ENCODE peak calls at places on chromosomes 2 and 18, in eight cellular contexts. One of them, this sample, is unnamed.

GRCh38 chr18:7514796-7515440 is 52.2 kb upstream of the PTPRM start:
- DNase-seq in fibroblast of the aortic adventitia: no peak
- DNase-seq in breast epithelium: no peak
- DNase-seq in caudate nucleus: no peak
- DNase-seq in esophagus muscularis mucosa: no peak
- DNase-seq in KBM-7: no peak
- DNase-seq in EL: no peak
- DNase-seq in KG1: no peak
- DNase-seq in this sample: no peak

GRCh38 chr2:71358931-71359671 is 27.5 kb downstream of the ZNF638 start:
- DNase-seq in fibroblast of the aortic adventitia: peak
- DNase-seq in breast epithelium: no peak
- DNase-seq in caudate nucleus: no peak
- DNase-seq in esophagus muscularis mucosa: no peak
- DNase-seq in KBM-7: no peak
- DNase-seq in EL: peak
- DNase-seq in KG1: no peak
- DNase-seq in this sample: no peak

GRCh38 chr2:218149865-218150264 is 16.9 kb downstream of the CXCR1 start:
- DNase-seq in fibroblast of the aortic adventitia: no peak
- DNase-seq in breast epithelium: no peak
- DNase-seq in caudate nucleus: no peak
- DNase-seq in esophagus muscularis mucosa: no peak
- DNase-seq in KBM-7: peak
- DNase-seq in EL: no peak
- DNase-seq in KG1: no peak
- DNase-seq in this sample: no peak

GRCh38 chr18:78740876-78741275 is 238.7 kb upstream of the SALL3 start:
- DNase-seq in fibroblast of the aortic adventitia: no peak
- DNase-seq in breast epithelium: no peak
- DNase-seq in caudate nucleus: no peak
- DNase-seq in esophagus muscularis mucosa: no peak
- DNase-seq in KBM-7: no peak
- DNase-seq in EL: no peak
- DNase-seq in KG1: no peak
- DNase-seq in this sample: no peak

GRCh38 chr2:121662651-121663050 is 13.4 kb upstream of the CLASP1 start:
- DNase-seq in fibroblast of the aortic adventitia: no peak
- DNase-seq in breast epithelium: no peak
- DNase-seq in caudate nucleus: no peak
- DNase-seq in esophagus muscularis mucosa: no peak
- DNase-seq in KBM-7: no peak
- DNase-seq in EL: no peak
- DNase-seq in KG1: no peak
- DNase-seq in this sample: no peak

GRCh38 chr2:66105354-66105753 is 329.6 kb upstream of the MEIS1 start:
- DNase-seq in fibroblast of the aortic adventitia: no peak
- DNase-seq in breast epithelium: no peak
- DNase-seq in caudate nucleus: no peak
- DNase-seq in esophagus muscularis mucosa: no peak
- DNase-seq in KBM-7: no peak
- DNase-seq in EL: no peak
- DNase-seq in KG1: no peak
- DNase-seq in this sample: no peak

GRCh38 chr2:230441188-230441897 is 25.3 kb downstream of the SP100 start:
- DNase-seq in fibroblast of the aortic adventitia: peak
- DNase-seq in breast epithelium: peak
- DNase-seq in caudate nucleus: no peak
- DNase-seq in esophagus muscularis mucosa: no peak
- DNase-seq in KBM-7: no peak
- DNase-seq in EL: no peak
- DNase-seq in KG1: peak
- DNase-seq in this sample: peak

GRCh38 chr18:50193796-50194622 is 938 bp downstream of the MYO5B start:
- DNase-seq in fibroblast of the aortic adventitia: no peak
- DNase-seq in breast epithelium: peak
- DNase-seq in caudate nucleus: no peak
- DNase-seq in esophagus muscularis mucosa: no peak
- DNase-seq in KBM-7: no peak
- DNase-seq in EL: no peak
- DNase-seq in KG1: no peak
- DNase-seq in this sample: no peak

GRCh38 chr2:173193925-173194324 is 118.3 kb downstream of the MAP3K20 start:
- DNase-seq in fibroblast of the aortic adventitia: no peak
- DNase-seq in breast epithelium: no peak
- DNase-seq in caudate nucleus: no peak
- DNase-seq in esophagus muscularis mucosa: no peak
- DNase-seq in KBM-7: no peak
- DNase-seq in EL: peak
- DNase-seq in KG1: no peak
- DNase-seq in this sample: no peak

GRCh38 chr18:77056399-77057015 is 76.1 kb downstream of the MBP start:
- DNase-seq in fibroblast of the aortic adventitia: peak
- DNase-seq in breast epithelium: no peak
- DNase-seq in caudate nucleus: no peak
- DNase-seq in esophagus muscularis mucosa: no peak
- DNase-seq in KBM-7: peak
- DNase-seq in EL: no peak
- DNase-seq in KG1: no peak
- DNase-seq in this sample: no peak

GRCh38 chr2:40716879-40717278 is 265.0 kb upstream of the SLC8A1 start:
- DNase-seq in fibroblast of the aortic adventitia: peak
- DNase-seq in breast epithelium: no peak
- DNase-seq in caudate nucleus: no peak
- DNase-seq in esophagus muscularis mucosa: no peak
- DNase-seq in KBM-7: no peak
- DNase-seq in EL: peak
- DNase-seq in KG1: no peak
- DNase-seq in this sample: no peak

GRCh38 chr18:10851824-10852225 is 297.5 kb downstream of the PIEZO2 start:
- DNase-seq in fibroblast of the aortic adventitia: peak
- DNase-seq in breast epithelium: no peak
- DNase-seq in caudate nucleus: no peak
- DNase-seq in esophagus muscularis mucosa: no peak
- DNase-seq in KBM-7: peak
- DNase-seq in EL: peak
- DNase-seq in KG1: peak
- DNase-seq in this sample: peak

GRCh38 chr18:46754661-46755292 is 2.1 kb downstream of the ST8SIA5 start:
- DNase-seq in fibroblast of the aortic adventitia: no peak
- DNase-seq in breast epithelium: no peak
- DNase-seq in caudate nucleus: no peak
- DNase-seq in esophagus muscularis mucosa: no peak
- DNase-seq in KBM-7: no peak
- DNase-seq in EL: no peak
- DNase-seq in KG1: no peak
- DNase-seq in this sample: no peak

GRCh38 chr2:190113000-190113399 is 50.5 kb upstream of the MSTN start:
- DNase-seq in fibroblast of the aortic adventitia: no peak
- DNase-seq in breast epithelium: no peak
- DNase-seq in caudate nucleus: no peak
- DNase-seq in esophagus muscularis mucosa: no peak
- DNase-seq in KBM-7: no peak
- DNase-seq in EL: no peak
- DNase-seq in KG1: no peak
- DNase-seq in this sample: no peak

GRCh38 chr2:159285929-159286708 is at the start of gene WDSUB1:
- DNase-seq in fibroblast of the aortic adventitia: peak
- DNase-seq in breast epithelium: peak
- DNase-seq in caudate nucleus: no peak
- DNase-seq in esophagus muscularis mucosa: peak
- DNase-seq in KBM-7: peak
- DNase-seq in EL: peak
- DNase-seq in KG1: peak
- DNase-seq in this sample: no peak

GRCh38 chr2:234136461-234136860 is 86.0 kb downstream of the SPP2 start:
- DNase-seq in fibroblast of the aortic adventitia: no peak
- DNase-seq in breast epithelium: no peak
- DNase-seq in caudate nucleus: no peak
- DNase-seq in esophagus muscularis mucosa: no peak
- DNase-seq in KBM-7: no peak
- DNase-seq in EL: no peak
- DNase-seq in KG1: no peak
- DNase-seq in this sample: peak

GRCh38 chr2:230262246-230262645 is 36.7 kb downstream of the SP140 start:
- DNase-seq in fibroblast of the aortic adventitia: no peak
- DNase-seq in breast epithelium: no peak
- DNase-seq in caudate nucleus: no peak
- DNase-seq in esophagus muscularis mucosa: no peak
- DNase-seq in KBM-7: no peak
- DNase-seq in EL: no peak
- DNase-seq in KG1: no peak
- DNase-seq in this sample: no peak

GRCh38 chr18:63236417-63236816 is 83.2 kb downstream of the BCL2 start:
- DNase-seq in fibroblast of the aortic adventitia: no peak
- DNase-seq in breast epithelium: no peak
- DNase-seq in caudate nucleus: no peak
- DNase-seq in esophagus muscularis mucosa: no peak
- DNase-seq in KBM-7: peak
- DNase-seq in EL: no peak
- DNase-seq in KG1: no peak
- DNase-seq in this sample: no peak

GRCh38 chr18:39531659-39532058 is 1966.1 kb upstream of the CELF4 start:
- DNase-seq in fibroblast of the aortic adventitia: no peak
- DNase-seq in breast epithelium: no peak
- DNase-seq in caudate nucleus: no peak
- DNase-seq in esophagus muscularis mucosa: no peak
- DNase-seq in KBM-7: no peak
- DNase-seq in EL: no peak
- DNase-seq in KG1: no peak
- DNase-seq in this sample: no peak

GRCh38 chr2:152585830-152586484 is 131.3 kb downstream of the PRPF40A start:
- DNase-seq in fibroblast of the aortic adventitia: peak
- DNase-seq in breast epithelium: no peak
- DNase-seq in caudate nucleus: no peak
- DNase-seq in esophagus muscularis mucosa: peak
- DNase-seq in KBM-7: no peak
- DNase-seq in EL: peak
- DNase-seq in KG1: no peak
- DNase-seq in this sample: no peak

This sample was measured in OCI-LY7.